ENCODE peak calls at places on chromosome 17, in ten cellular contexts. A, P, S, J, I, Y, K, H, N and U are unnamed samples.

GRCh38 chr17:43877031-43877430 is 30.1 kb downstream of the CD300LG start:
- DNase-seq in A (no peak), P (no peak), S (no peak), J (no peak), I (no peak), Y (no peak), K (no peak), H (no peak), N (no peak), U (no peak)

GRCh38 chr17:1649844-1650409 is at the start of gene RILP:
- DNase-seq in A (peak; percentile 94), P (peak; percentile 78), S (no peak), J (peak; percentile 92), I (peak; percentile 58), Y (peak; percentile 65), K (peak; percentile 90), H (no peak), N (peak; percentile 36), U (peak; percentile 50)

GRCh38 chr17:18025596-18026407 is 13.2 kb downstream of the ATPAF2 start:
- DNase-seq in A (no peak), P (peak; percentile 42), S (no peak), J (peak; percentile 17), I (peak; percentile 47), Y (no peak), K (no peak), H (no peak), N (no peak), U (no peak)

GRCh38 chr17:78873519-78874340 is 29.3 kb downstream of the CEP295NL start:
- DNase-seq in A (no peak), P (no peak), S (peak; percentile 75), J (no peak), I (peak; percentile 82), Y (no peak), K (no peak), H (no peak), N (no peak), U (peak; percentile 84)

GRCh38 chr17:76567634-76568432 is 17.8 kb downstream of the ST6GALNAC2 start:
- DNase-seq in A (peak; percentile 77), P (peak; percentile 62), S (no peak), J (no peak), I (no peak), Y (no peak), K (no peak), H (no peak), N (no peak), U (no peak)

GRCh38 chr17:2087597-2088211 is 32.8 kb downstream of the HIC1 start:
- DNase-seq in A (no peak), P (peak; percentile 92), S (no peak), J (no peak), I (no peak), Y (no peak), K (peak; percentile 62), H (no peak), N (peak; percentile 34), U (peak; percentile 69)

GRCh38 chr17:40615295-40615988 is 32.2 kb downstream of the SMARCE1 start:
- DNase-seq in A (no peak), P (peak; percentile 39), S (peak; percentile 18), J (no peak), I (peak; percentile 55), Y (peak; percentile 32), K (no peak), H (no peak), N (peak; percentile 44), U (no peak)

GRCh38 chr17:76710863-76711611 is at the start of gene MXRA7:
- DNase-seq in A (peak; percentile 88), P (peak; percentile 65), S (no peak), J (peak; percentile 91), I (peak; percentile 63), Y (peak; percentile 83), K (peak; percentile 80), H (peak; percentile 45), N (peak; percentile 77), U (peak; percentile 73)

GRCh38 chr17:17462048-17462824 is 14.6 kb upstream of the MED9 start:
- DNase-seq in A (no peak), P (peak; percentile 63), S (no peak), J (no peak), I (no peak), Y (no peak), K (no peak), H (no peak), N (no peak), U (no peak)

GRCh38 chr17:18070861-18071340 is 16.8 kb upstream of the DRG2 start:
- DNase-seq in A (no peak), P (peak; percentile 91), S (peak; percentile 16), J (no peak), I (no peak), Y (peak; percentile 47), K (no peak), H (no peak), N (peak; percentile 31), U (no peak)

GRCh38 chr17:32276217-32276616 is 10.6 kb downstream of the RHBDL3 start:
- DNase-seq in A (no peak), P (peak; percentile 96), S (no peak), J (no peak), I (no peak), Y (no peak), K (no peak), H (no peak), N (peak; percentile 65), U (no peak)